ENCODE peak calls at places on chromosome 3, in nine cellular contexts. H, T, J, S, O, I, V, W and K are unnamed samples. For H3K4me1 and H3K36me3, the result is how much of the 10 kb centered on the place peaks cover.

GRCh38 chr3:39299279-39299678 is 19.4 kb upstream of the CX3CR1 start:
- DNase-seq in H (no peak), T (no peak), J (no peak), S (no peak), O (no peak), I (no peak), V (no peak), W (no peak), K (no peak)

GRCh38 chr3:124318014-124318413 is 326.1 kb upstream of the ROPN1 start:
- DNase-seq in H (no peak), T (no peak), J (no peak), S (no peak), O (no peak), I (no peak), V (no peak), W (no peak), K (no peak)

GRCh38 chr3:46228259-46229222 is 13.7 kb upstream of the CCR3 start:
- DNase-seq in H (no peak), T (no peak), J (peak), S (no peak), O (no peak), I (no peak), V (peak), W (peak), K (no peak)

GRCh38 chr3:146223401-146224373 is 27.2 kb downstream of the PLSCR4 start:
- DNase-seq in H (no peak), T (no peak), J (peak), S (no peak), O (no peak), I (no peak), V (peak), W (no peak), K (no peak)

GRCh38 chr3:53956591-53956990 is 64.9 kb upstream of the SELENOK start:
- DNase-seq in H (no peak), T (no peak), J (no peak), S (no peak), O (no peak), I (no peak), V (no peak), W (no peak), K (no peak)

GRCh38 chr3:99419111-99419510 is 219.3 kb upstream of the COL8A1 start:
- DNase-seq in H (no peak), T (no peak), J (no peak), S (no peak), O (no peak), I (no peak), V (no peak), W (peak), K (no peak)

GRCh38 chr3:105904251-105904650 is 35.4 kb upstream of the CBLB start:
- DNase-seq in H (no peak), T (no peak), J (no peak), S (no peak), O (no peak), I (no peak), V (no peak), W (peak), K (no peak)

GRCh38 chr3:60770532-60770931 is 480.7 kb downstream of the FHIT start:
- DNase-seq in H (no peak), T (no peak), J (no peak), S (no peak), O (no peak), I (no peak), V (peak), W (no peak), K (no peak)

GRCh38 chr3:128353991-128354687 is 112.6 kb downstream of the DNAJB8 start:
- DNase-seq in H (no peak), T (no peak), J (no peak), S (no peak), O (peak), I (no peak), V (no peak), W (no peak), K (peak)

GRCh38 chr3:107421170-107421792 is 44.0 kb downstream of the CCDC54 start:
- DNase-seq in H (peak), T (no peak), J (peak), S (no peak), O (no peak), I (no peak), V (peak), W (peak), K (no peak)

GRCh38 chr3:52437326-52438103 is 7.4 kb downstream of the SEMA3G start:
- DNase-seq in H (no peak), T (peak), J (no peak), S (peak), O (peak), I (no peak), V (peak), W (no peak), K (peak)

GRCh38 chr3:120498947-120499346 is 48.2 kb upstream of the FSTL1 start:
- DNase-seq in H (peak), T (peak), J (peak), S (no peak), O (no peak), I (no peak), V (peak), W (peak), K (no peak)

GRCh38 chr3:72888546-72889309 is 882 bp downstream of the GXYLT2 start:
- DNase-seq in H (peak), T (peak), J (peak), S (no peak), O (no peak), I (no peak), V (peak), W (peak), K (no peak)

GRCh38 chr3:168161696-168162095 is 66.0 kb upstream of the GOLIM4 start:
- DNase-seq in H (no peak), T (no peak), J (no peak), S (no peak), O (no peak), I (no peak), V (no peak), W (peak), K (no peak)

GRCh38 chr3:45480218-45480617 is 91.8 kb downstream of the LARS2 start:
- DNase-seq in H (no peak), T (no peak), J (no peak), S (no peak), O (peak), I (no peak), V (peak), W (peak), K (no peak)

GRCh38 chr3:120773932-120774331 is 31.4 kb downstream of the GTF2E1 start:
- DNase-seq in H (no peak), T (no peak), J (no peak), S (no peak), O (no peak), I (no peak), V (no peak), W (peak), K (no peak)

GRCh38 chr3:100257601-100258000 is 3.2 kb upstream of the TBC1D23 start:
- DNase-seq in H (no peak), T (no peak), J (no peak), S (no peak), O (no peak), I (no peak), V (no peak), W (peak), K (no peak)

GRCh38 chr3:19769694-19770093 is 164.3 kb downstream of the EFHB start:
- DNase-seq in H (no peak), T (no peak), J (no peak), S (no peak), O (no peak), I (no peak), V (no peak), W (no peak), K (no peak)

GRCh38 chr3:98577178-98577895 is 16.1 kb downstream of the CPOX start:
- DNase-seq in H (no peak), T (no peak), J (no peak), S (no peak), O (no peak), I (no peak), V (peak), W (peak), K (no peak)

GRCh38 chr3:114411292-114411691 is 117.5 kb downstream of the TIGIT start:
- DNase-seq in H (no peak), T (no peak), J (no peak), S (no peak), O (no peak), I (no peak), V (no peak), W (peak), K (no peak)

GRCh38 chr3:98952404-98952803 is 50.9 kb upstream of the DCBLD2 start:
- DNase-seq in H (no peak), T (no peak), J (no peak), S (no peak), O (no peak), I (no peak), V (no peak), W (no peak), K (no peak)

GRCh38 chr3:191328383-191328962 is 721 bp upstream of the CCDC50 start:
- DNase-seq in H (no peak), T (no peak), J (no peak), S (no peak), O (no peak), I (no peak), V (no peak), W (no peak), K (no peak)

GRCh38 chr3:98732239-98733054 is 30.7 kb upstream of the ST3GAL6 start:
- DNase-seq in H (peak), T (peak), J (peak), S (peak), O (peak), I (peak), V (peak), W (peak), K (peak)

GRCh38 chr3:184822654-184823053 is 10.7 kb downstream of the VPS8 start:
- DNase-seq in H (no peak), T (no peak), J (no peak), S (no peak), O (no peak), I (no peak), V (no peak), W (peak), K (no peak)

GRCh38 chr3:2603734-2604297 is 505.1 kb downstream of the CNTN4 start:
- DNase-seq in H (no peak), T (no peak), J (no peak), S (no peak), O (no peak), I (no peak), V (no peak), W (no peak), K (no peak)

GRCh38 chr3:105385179-105385578 is 18.5 kb downstream of the ALCAM start:
- DNase-seq in H (no peak), T (no peak), J (no peak), S (no peak), O (no peak), I (no peak), V (no peak), W (peak), K (no peak)

GRCh38 chr3:156388469-156389150 is 166.3 kb downstream of the SSR3 start:
- DNase-seq in H (no peak), T (no peak), J (no peak), S (no peak), O (no peak), I (no peak), V (no peak), W (peak), K (no peak)

DNA sequence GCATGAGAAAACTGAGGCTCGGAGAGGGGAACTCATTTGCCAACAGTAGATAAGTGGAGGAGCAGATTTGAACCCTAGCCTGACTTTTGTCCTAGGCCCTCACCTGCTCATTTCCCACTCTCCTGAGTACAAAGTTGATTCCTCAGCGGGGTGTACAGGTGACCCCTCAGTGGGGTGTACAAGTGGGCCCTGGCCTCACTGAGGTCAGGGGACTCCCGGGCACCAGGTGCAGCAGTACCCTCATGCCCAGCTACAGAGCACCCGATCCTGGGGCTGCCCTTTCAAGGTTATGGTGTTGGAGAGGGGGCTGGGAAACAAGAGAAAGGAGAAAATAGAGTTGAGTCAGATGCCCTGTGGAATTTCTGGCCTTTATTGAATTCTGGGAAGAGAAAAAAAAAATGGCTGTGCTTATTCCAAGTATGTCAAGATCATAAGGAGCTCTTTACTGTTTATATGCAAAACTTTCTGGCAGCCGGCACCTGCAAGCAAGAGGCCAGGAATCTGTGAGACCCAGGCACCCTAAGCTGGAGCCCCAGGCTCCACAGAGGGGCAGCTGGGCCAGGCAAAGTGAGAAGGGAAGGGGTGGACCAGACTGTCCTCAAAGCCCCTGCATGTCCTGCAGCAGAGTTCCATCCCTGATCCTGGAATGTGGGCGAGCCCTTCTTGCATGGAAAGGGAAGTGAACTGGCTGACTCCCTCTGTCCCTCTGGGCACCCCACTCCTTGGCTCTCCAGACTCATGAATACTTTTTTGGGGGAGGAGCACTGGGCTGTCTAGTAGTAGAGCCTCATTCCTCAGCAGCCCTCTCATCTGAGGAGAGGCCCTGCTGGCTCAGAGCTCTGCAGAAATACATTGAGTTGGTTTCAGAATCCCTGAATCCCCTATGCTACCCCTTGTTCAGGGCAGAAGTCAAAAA is 43.1 kb downstream of the AMOTL2 start:
- DNase-seq in H (no peak), T (no peak), J (no peak), S (no peak), O (peak), I (no peak), V (peak), W (peak), K (peak)
- H3K4me1 ChIP-seq in H (half or more), T (under half), J (under half), S (half or more), O (half or more), I (half or more), V (under half), W (half or more), K (under half)

GRCh38 chr3:177136715-177137114 is 60.6 kb downstream of the TBL1XR1 start:
- DNase-seq in H (no peak), T (no peak), J (no peak), S (no peak), O (no peak), I (no peak), V (no peak), W (no peak), K (no peak)
- H3K36me3 ChIP-seq in H (under half), T (under half), J (under half), S (under half), O (under half), I (under half), V (under half), W (under half), K (under half)

GRCh38 chr3:4582634-4583033 is 89.5 kb downstream of the ITPR1 start:
- DNase-seq in H (no peak), T (no peak), J (no peak), S (no peak), O (no peak), I (no peak), V (no peak), W (peak), K (no peak)
- H3K4me1 ChIP-seq in H (under half), T (under half), J (under half), S (half or more), O (under half), I (half or more), V (under half), W (under half), K (under half)

DNA sequence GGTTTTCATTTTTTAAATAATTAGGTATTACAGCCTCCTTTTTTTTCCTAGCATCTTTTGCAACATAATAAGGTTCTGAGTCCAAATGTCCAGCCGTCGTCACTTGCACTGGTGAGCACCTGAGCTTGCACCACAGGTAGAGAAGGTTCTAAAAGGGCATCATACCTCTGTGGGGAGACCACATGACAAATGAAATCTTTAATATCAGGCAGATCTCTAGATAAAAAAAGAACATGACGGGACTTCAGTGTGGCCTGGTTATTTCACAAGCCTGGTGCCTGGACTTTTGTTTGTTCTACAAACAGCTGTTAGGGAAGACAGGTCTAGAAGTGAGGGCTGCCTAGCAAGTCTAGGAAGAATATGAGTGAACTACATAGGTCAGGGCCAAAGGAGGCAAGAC is 3.6 kb downstream of the ZBED2 start:
- DNase-seq in H (no peak), T (no peak), J (no peak), S (no peak), O (no peak), I (no peak), V (peak), W (no peak), K (no peak)
- H3K36me3 ChIP-seq in H (under half), T (under half), J (under half), S (under half), O (under half), I (under half), V (under half), W (under half), K (under half)

GRCh38 chr3:58055309-58055708 is 47.1 kb downstream of the FLNB start:
- DNase-seq in H (no peak), T (no peak), J (no peak), S (no peak), O (no peak), I (no peak), V (no peak), W (no peak), K (no peak)

GRCh38 chr3:58051196-58051595 is 43.0 kb downstream of the FLNB start:
- DNase-seq in H (no peak), T (no peak), J (peak), S (no peak), O (peak), I (no peak), V (peak), W (peak), K (no peak)

GRCh38 chr3:58054652-58055051 is 46.4 kb downstream of the FLNB start:
- DNase-seq in H (no peak), T (no peak), J (no peak), S (no peak), O (no peak), I (no peak), V (no peak), W (no peak), K (no peak)

GRCh38 chr3:58049143-58049785 is 41.0 kb downstream of the FLNB start:
- DNase-seq in H (peak), T (peak), J (peak), S (peak), O (peak), I (peak), V (peak), W (peak), K (no peak)

DNA sequence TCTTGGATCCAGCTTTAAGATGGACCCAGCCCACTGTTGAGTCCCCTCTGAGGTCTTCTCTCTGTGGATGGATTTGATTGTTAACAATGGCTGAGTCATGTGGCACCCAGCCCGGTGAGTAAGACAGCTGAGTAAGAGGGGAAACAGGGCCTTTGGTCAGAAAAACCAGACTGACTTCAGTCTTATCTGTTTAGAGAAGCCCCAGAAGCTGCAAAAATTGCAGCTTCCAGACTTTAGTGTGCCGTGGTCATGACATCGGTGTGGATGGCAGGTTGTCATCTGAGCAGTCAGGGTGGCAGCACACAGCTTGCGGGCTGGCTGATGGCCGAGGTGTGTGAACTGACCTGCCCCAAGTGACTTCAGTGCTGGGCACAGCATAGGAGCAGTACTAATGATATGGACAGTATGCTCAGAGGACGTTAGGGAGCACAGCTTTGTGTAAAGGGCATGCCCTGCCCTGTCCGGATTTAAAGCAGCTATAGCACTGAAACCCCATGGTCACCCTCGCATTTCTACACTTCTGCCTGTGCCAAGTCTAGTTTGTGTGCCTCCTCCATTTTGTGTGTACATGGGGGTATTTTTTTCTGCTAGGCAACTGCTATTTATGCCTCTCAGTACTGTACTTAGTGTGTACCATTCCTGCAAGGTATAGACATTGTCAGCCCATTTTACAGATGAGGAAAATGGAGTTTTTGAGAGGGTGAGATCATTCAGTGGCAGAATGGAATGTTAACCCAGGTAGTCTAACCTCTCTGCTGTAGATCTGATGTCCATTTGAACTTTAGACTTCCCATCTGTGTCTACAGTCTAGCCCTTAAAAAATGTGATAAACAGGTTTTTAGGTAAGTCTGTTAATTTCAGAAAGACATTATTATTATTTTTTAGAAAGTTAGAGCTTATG is 44.4 kb downstream of the FLNB start:
- DNase-seq in H (no peak), T (peak), J (peak), S (peak), O (peak), I (peak), V (peak), W (peak), K (peak)
- H3K4me1 ChIP-seq in H (under half), T (under half), J (half or more), S (half or more), O (under half), I (half or more), V (half or more), W (half or more), K (under half)

DNA sequence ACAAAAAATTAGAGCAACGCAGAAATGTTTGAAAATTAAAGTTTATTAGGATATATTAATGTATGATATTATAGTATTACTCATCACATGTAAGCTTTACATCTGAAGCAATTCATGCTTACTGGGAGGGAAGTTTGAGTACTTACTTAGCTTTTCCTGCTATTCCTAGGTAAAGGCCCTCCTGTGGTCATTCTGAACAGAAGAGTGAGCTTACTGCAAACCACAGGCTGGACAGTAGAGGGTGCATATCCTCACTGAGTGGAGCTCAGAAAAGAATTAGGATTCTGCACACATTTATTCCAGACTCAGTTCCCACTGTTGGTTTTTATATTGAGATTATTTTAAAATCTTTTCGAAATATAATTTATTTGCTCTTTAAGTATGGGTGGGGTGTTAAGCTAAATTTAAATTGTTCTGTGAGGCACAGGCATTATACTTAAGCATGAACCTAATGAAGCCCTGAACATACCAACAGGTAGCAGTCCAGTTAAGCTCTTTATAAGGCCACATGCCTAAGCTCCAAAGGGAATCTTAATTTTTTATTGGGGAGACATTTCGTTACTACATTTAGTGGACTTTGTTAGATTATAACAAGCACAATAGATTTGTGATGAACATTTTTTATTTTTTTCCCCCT is 10.2 kb downstream of the MRPS22 start:
- DNase-seq in H (peak), T (no peak), J (peak), S (no peak), O (no peak), I (no peak), V (peak), W (peak), K (no peak)
- H3K36me3 ChIP-seq in H (under half), T (under half), J (under half), S (half or more), O (under half), I (half or more), V (under half), W (half or more), K (under half)

GRCh38 chr3:119236756-119237155 is 3.9 kb downstream of the B4GALT4 start:
- DNase-seq in H (no peak), T (no peak), J (no peak), S (no peak), O (no peak), I (no peak), V (no peak), W (no peak), K (no peak)
- H3K4me1 ChIP-seq in H (under half), T (under half), J (under half), S (under half), O (under half), I (under half), V (under half), W (half or more), K (under half)